ENCODE peak calls at places on chromosomes 4 and X, in seven cellular contexts. One of them, this sample, is unnamed.

GRCh38 chrX:103063918-103064434 is at the start of gene BEX1:
- DNase-seq in testis: peak
- DNase-seq in BJ: no peak
- DNase-seq in CD4-positive, CD25-positive, alpha-beta regulatory T cell: peak
- DNase-seq in HFF-Myc: no peak
- DNase-seq in neural progenitor cell: peak
- DNase-seq in GM23248: peak
- DNase-seq in this sample: no peak

GRCh38 chrX:54494166-54494969 is 1.7 kb downstream of the FGD1 start:
- DNase-seq in testis: no peak
- DNase-seq in BJ: no peak
- DNase-seq in CD4-positive, CD25-positive, alpha-beta regulatory T cell: no peak
- DNase-seq in HFF-Myc: no peak
- DNase-seq in neural progenitor cell: no peak
- DNase-seq in GM23248: peak
- DNase-seq in this sample: no peak

GRCh38 chr4:85398276-85398675 is 76.7 kb upstream of the ARHGAP24 start:
- DNase-seq in testis: no peak
- DNase-seq in BJ: no peak
- DNase-seq in CD4-positive, CD25-positive, alpha-beta regulatory T cell: no peak
- DNase-seq in HFF-Myc: no peak
- DNase-seq in neural progenitor cell: no peak
- DNase-seq in GM23248: peak
- DNase-seq in this sample: no peak

GRCh38 chrX:15977644-15978043 is 123.0 kb upstream of the AP1S2 start:
- DNase-seq in testis: no peak
- DNase-seq in BJ: no peak
- DNase-seq in CD4-positive, CD25-positive, alpha-beta regulatory T cell: no peak
- DNase-seq in HFF-Myc: no peak
- DNase-seq in neural progenitor cell: no peak
- DNase-seq in GM23248: no peak
- DNase-seq in this sample: no peak

GRCh38 chr4:184553891-184554290 is 79.5 kb upstream of the IRF2 start:
- DNase-seq in testis: no peak
- DNase-seq in BJ: no peak
- DNase-seq in CD4-positive, CD25-positive, alpha-beta regulatory T cell: no peak
- DNase-seq in HFF-Myc: no peak
- DNase-seq in neural progenitor cell: no peak
- DNase-seq in GM23248: no peak
- DNase-seq in this sample: no peak

GRCh38 chr4:113953888-113954287 is 25.6 kb downstream of the ARSJ start:
- DNase-seq in testis: no peak
- DNase-seq in BJ: no peak
- DNase-seq in CD4-positive, CD25-positive, alpha-beta regulatory T cell: no peak
- DNase-seq in HFF-Myc: no peak
- DNase-seq in neural progenitor cell: no peak
- DNase-seq in GM23248: no peak
- DNase-seq in this sample: no peak

GRCh38 chr4:128292349-128292748 is 4.7 kb upstream of the PGRMC2 start:
- DNase-seq in testis: no peak
- DNase-seq in BJ: no peak
- DNase-seq in CD4-positive, CD25-positive, alpha-beta regulatory T cell: no peak
- DNase-seq in HFF-Myc: no peak
- DNase-seq in neural progenitor cell: no peak
- DNase-seq in GM23248: no peak
- DNase-seq in this sample: no peak

GRCh38 chr4:61308033-61308432 is 107.9 kb downstream of the ADGRL3 start:
- DNase-seq in testis: no peak
- DNase-seq in BJ: no peak
- DNase-seq in CD4-positive, CD25-positive, alpha-beta regulatory T cell: no peak
- DNase-seq in HFF-Myc: no peak
- DNase-seq in neural progenitor cell: no peak
- DNase-seq in GM23248: no peak
- DNase-seq in this sample: no peak

GRCh38 chrX:65932173-65933084 is 107.5 kb downstream of the VSIG4 start:
- DNase-seq in testis: no peak
- DNase-seq in BJ: no peak
- DNase-seq in CD4-positive, CD25-positive, alpha-beta regulatory T cell: no peak
- DNase-seq in HFF-Myc: no peak
- DNase-seq in neural progenitor cell: peak
- DNase-seq in GM23248: no peak
- DNase-seq in this sample: no peak

GRCh38 chr4:65589331-65589730 is 81.0 kb downstream of the EPHA5 start:
- DNase-seq in testis: no peak
- DNase-seq in BJ: no peak
- DNase-seq in CD4-positive, CD25-positive, alpha-beta regulatory T cell: no peak
- DNase-seq in HFF-Myc: no peak
- DNase-seq in neural progenitor cell: peak
- DNase-seq in GM23248: no peak
- DNase-seq in this sample: no peak

GRCh38 chr4:24488399-24489164 is 95.8 kb downstream of the DHX15 start:
- DNase-seq in testis: peak
- DNase-seq in BJ: no peak
- DNase-seq in CD4-positive, CD25-positive, alpha-beta regulatory T cell: peak
- DNase-seq in HFF-Myc: no peak
- DNase-seq in neural progenitor cell: peak
- DNase-seq in GM23248: peak
- DNase-seq in this sample: no peak

GRCh38 chr4:138561906-138562305 is 319.8 kb upstream of the SLC7A11 start:
- DNase-seq in testis: no peak
- DNase-seq in BJ: no peak
- DNase-seq in CD4-positive, CD25-positive, alpha-beta regulatory T cell: no peak
- DNase-seq in HFF-Myc: no peak
- DNase-seq in neural progenitor cell: no peak
- DNase-seq in GM23248: no peak
- DNase-seq in this sample: no peak

GRCh38 chr4:38109896-38110295 is 149.7 kb downstream of the PTTG2 start:
- DNase-seq in testis: peak
- DNase-seq in BJ: no peak
- DNase-seq in CD4-positive, CD25-positive, alpha-beta regulatory T cell: no peak
- DNase-seq in HFF-Myc: no peak
- DNase-seq in neural progenitor cell: peak
- DNase-seq in GM23248: no peak
- DNase-seq in this sample: no peak

GRCh38 chr4:76809594-76810305 is 88.2 kb downstream of the SOWAHB start:
- DNase-seq in testis: no peak
- DNase-seq in BJ: no peak
- DNase-seq in CD4-positive, CD25-positive, alpha-beta regulatory T cell: no peak
- DNase-seq in HFF-Myc: no peak
- DNase-seq in neural progenitor cell: no peak
- DNase-seq in GM23248: peak
- DNase-seq in this sample: no peak

GRCh38 chr4:82217986-82218715 is 155.6 kb downstream of the HNRNPD start:
- DNase-seq in testis: no peak
- DNase-seq in BJ: no peak
- DNase-seq in CD4-positive, CD25-positive, alpha-beta regulatory T cell: peak
- DNase-seq in HFF-Myc: no peak
- DNase-seq in neural progenitor cell: peak
- DNase-seq in GM23248: peak
- DNase-seq in this sample: no peak

GRCh38 chrX:111319451-111319850 is 49.2 kb upstream of the CAPN6 start:
- DNase-seq in testis: no peak
- DNase-seq in BJ: no peak
- DNase-seq in CD4-positive, CD25-positive, alpha-beta regulatory T cell: no peak
- DNase-seq in HFF-Myc: no peak
- DNase-seq in neural progenitor cell: no peak
- DNase-seq in GM23248: no peak
- DNase-seq in this sample: no peak

GRCh38 chrX:13055486-13055885 is 11.1 kb upstream of the FAM9C start:
- DNase-seq in testis: no peak
- DNase-seq in BJ: no peak
- DNase-seq in CD4-positive, CD25-positive, alpha-beta regulatory T cell: no peak
- DNase-seq in HFF-Myc: no peak
- DNase-seq in neural progenitor cell: no peak
- DNase-seq in GM23248: no peak
- DNase-seq in this sample: no peak

GRCh38 chrX:74514384-74514783 is 93.1 kb downstream of the SLC16A2 start:
- DNase-seq in testis: no peak
- DNase-seq in BJ: no peak
- DNase-seq in CD4-positive, CD25-positive, alpha-beta regulatory T cell: no peak
- DNase-seq in HFF-Myc: no peak
- DNase-seq in neural progenitor cell: no peak
- DNase-seq in GM23248: no peak
- DNase-seq in this sample: peak

GRCh38 chr4:140059159-140059558 is 94.8 kb downstream of the MAML3 start:
- DNase-seq in testis: no peak
- DNase-seq in BJ: no peak
- DNase-seq in CD4-positive, CD25-positive, alpha-beta regulatory T cell: no peak
- DNase-seq in HFF-Myc: no peak
- DNase-seq in neural progenitor cell: no peak
- DNase-seq in GM23248: no peak
- DNase-seq in this sample: no peak

GRCh38 chr4:76758290-76758882 is 139.6 kb downstream of the SOWAHB start:
- DNase-seq in testis: peak
- DNase-seq in BJ: no peak
- DNase-seq in CD4-positive, CD25-positive, alpha-beta regulatory T cell: no peak
- DNase-seq in HFF-Myc: peak
- DNase-seq in neural progenitor cell: peak
- DNase-seq in GM23248: peak
- DNase-seq in this sample: no peak

DNA sequence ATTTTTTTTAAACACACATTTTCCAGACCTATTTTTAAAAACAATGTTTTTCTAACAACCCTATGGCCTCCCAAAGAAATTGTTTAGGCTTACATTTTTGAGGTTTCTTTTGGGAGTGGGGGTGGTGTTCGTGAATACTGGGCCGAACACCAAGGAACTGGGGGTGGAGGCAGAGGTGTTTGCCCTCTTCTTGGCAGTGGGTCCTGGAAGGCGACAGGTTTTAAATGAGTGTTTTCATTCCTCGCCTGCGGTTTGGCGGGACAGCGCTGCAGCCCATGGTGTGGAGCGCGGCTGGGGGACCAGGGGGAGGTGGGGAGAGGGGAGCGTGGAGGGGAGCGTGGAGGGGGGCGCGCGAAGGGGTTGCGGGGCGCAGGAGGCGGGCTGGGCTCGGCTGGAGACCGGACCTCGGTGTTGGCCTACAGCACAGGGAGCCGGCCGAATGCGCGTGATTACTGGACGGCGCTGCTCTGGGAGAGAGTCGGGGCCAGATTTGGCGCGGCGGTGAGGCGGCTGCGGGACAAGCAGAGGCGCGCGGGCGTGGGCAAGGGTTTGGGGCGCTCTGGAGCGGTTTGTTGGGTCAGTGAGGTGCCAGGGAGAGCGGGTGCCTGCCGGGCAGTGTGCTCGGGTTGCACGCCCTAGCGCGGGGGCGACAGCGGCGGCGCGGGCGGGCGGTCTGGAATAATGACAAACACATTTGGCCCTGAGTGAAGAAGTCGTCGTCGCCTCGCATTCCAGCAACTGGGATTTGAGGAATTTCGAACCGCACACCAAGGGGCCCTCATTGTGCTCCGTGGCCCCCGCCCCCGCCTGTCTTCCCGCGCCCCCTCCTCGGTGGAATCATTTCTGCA is 762 bp downstream of the PDGFRA start:
- DNase-seq in testis: no peak
- DNase-seq in BJ: no peak
- DNase-seq in CD4-positive, CD25-positive, alpha-beta regulatory T cell: no peak
- DNase-seq in HFF-Myc: no peak
- DNase-seq in neural progenitor cell: peak
- DNase-seq in GM23248: peak
- DNase-seq in this sample: no peak
- H3K4me3 ChIP-seq in testis: peak
- H3K4me3 ChIP-seq in BJ: peak
- H3K4me3 ChIP-seq in CD4-positive, CD25-positive, alpha-beta regulatory T cell: no peak
- H3K4me3 ChIP-seq in HFF-Myc: peak
- H3K4me3 ChIP-seq in neural progenitor cell: peak
- H3K4me3 ChIP-seq in GM23248: peak
- H3K4me3 ChIP-seq in this sample: peak

GRCh38 chrX:129979207-129979920 is 3.1 kb upstream of the BCORL1 start:
- DNase-seq in testis: peak
- DNase-seq in BJ: no peak
- DNase-seq in CD4-positive, CD25-positive, alpha-beta regulatory T cell: no peak
- DNase-seq in HFF-Myc: no peak
- DNase-seq in neural progenitor cell: peak
- DNase-seq in GM23248: peak
- DNase-seq in this sample: no peak
- H3K4me3 ChIP-seq in testis: no peak
- H3K4me3 ChIP-seq in BJ: no peak
- H3K4me3 ChIP-seq in CD4-positive, CD25-positive, alpha-beta regulatory T cell: no peak
- H3K4me3 ChIP-seq in HFF-Myc: no peak
- H3K4me3 ChIP-seq in neural progenitor cell: no peak
- H3K4me3 ChIP-seq in GM23248: no peak
- H3K4me3 ChIP-seq in this sample: no peak

DNA sequence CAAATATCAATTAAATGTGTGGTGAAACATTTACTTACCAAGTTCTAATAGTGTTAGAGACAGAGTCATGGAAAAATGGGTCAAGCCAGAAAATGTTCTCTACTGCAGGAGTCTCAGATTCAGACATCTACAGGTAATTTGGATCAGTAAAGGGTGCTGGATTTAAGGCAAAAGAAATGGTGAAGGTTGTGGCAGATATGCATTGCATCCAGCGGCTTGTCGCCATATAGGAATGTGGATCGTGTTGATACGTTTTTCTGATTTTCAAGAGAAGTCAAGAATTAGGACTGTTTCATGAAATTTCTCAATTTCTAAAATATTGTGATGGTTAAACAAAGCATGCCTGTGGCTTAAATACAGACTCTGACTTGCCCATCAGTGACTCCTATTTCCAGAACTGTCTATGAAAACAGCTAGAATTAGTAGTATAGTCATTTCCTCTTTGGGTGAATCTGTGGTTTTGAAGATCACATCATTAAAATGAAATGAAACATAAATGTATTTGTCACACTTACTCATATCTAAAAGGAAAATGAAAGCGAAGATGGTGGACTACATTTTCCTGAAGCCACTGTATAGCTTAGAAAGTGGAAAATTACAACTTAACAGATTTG is 110.1 kb upstream of the VEGFC start:
- DNase-seq in testis: no peak
- DNase-seq in BJ: peak
- DNase-seq in CD4-positive, CD25-positive, alpha-beta regulatory T cell: no peak
- DNase-seq in HFF-Myc: peak
- DNase-seq in neural progenitor cell: no peak
- DNase-seq in GM23248: peak
- DNase-seq in this sample: no peak
- H3K4me3 ChIP-seq in testis: no peak
- H3K4me3 ChIP-seq in BJ: no peak
- H3K4me3 ChIP-seq in CD4-positive, CD25-positive, alpha-beta regulatory T cell: no peak
- H3K4me3 ChIP-seq in HFF-Myc: no peak
- H3K4me3 ChIP-seq in neural progenitor cell: no peak
- H3K4me3 ChIP-seq in GM23248: peak
- H3K4me3 ChIP-seq in this sample: no peak

DNA sequence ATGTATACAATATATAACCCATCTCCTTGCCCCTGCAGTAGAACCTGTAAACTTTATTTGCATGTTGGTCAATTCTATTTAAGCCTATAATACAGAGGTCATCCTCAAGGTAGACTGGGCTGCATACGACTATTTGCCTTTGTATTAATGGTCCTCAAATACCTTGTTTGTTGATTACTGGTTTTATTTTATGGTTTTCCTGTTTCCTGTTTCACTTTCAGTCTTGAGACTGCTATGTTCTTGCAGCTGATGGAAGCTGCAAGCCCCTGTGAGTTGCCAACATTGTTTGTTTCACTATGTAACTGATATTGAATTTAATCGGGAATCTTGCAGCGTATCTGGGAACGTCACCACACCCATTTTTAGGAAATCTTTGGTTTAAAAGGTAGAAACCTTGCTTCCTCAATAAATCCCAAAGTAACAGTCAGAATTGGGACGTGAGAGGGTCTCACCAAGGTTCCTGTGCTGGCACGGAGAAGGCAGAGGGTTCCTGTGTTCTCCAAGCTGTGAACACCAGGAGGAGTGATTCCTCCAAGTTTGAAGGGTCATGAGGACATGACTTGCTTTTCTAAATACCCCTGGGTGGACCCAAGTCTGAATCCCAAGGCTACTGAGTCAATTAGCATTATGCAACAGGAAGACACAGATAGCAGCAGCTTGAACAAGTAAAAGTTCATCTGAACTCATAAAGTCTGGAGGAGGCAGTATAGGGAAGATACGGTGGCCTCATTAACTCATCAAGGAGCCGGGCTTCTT is 110.6 kb upstream of the PNPLA4 start:
- DNase-seq in testis: no peak
- DNase-seq in BJ: no peak
- DNase-seq in CD4-positive, CD25-positive, alpha-beta regulatory T cell: no peak
- DNase-seq in HFF-Myc: no peak
- DNase-seq in neural progenitor cell: no peak
- DNase-seq in GM23248: no peak
- DNase-seq in this sample: no peak
- H3K4me3 ChIP-seq in testis: no peak
- H3K4me3 ChIP-seq in BJ: no peak
- H3K4me3 ChIP-seq in CD4-positive, CD25-positive, alpha-beta regulatory T cell: peak
- H3K4me3 ChIP-seq in HFF-Myc: no peak
- H3K4me3 ChIP-seq in neural progenitor cell: no peak
- H3K4me3 ChIP-seq in GM23248: no peak
- H3K4me3 ChIP-seq in this sample: no peak